ENCODE peak calls at places on chromosomes 4 and X, in six cellular contexts. One of them, this sample, is unnamed.

GRCh38 chrX:1316527-1316926 is 20.1 kb upstream of the IL3RA start:
- DNase-seq in HCT116: no peak
- DNase-seq in K562: no peak
- DNase-seq in HepG2: no peak
- DNase-seq in H1: no peak
- DNase-seq in GM12878: no peak
- DNase-seq in this sample: no peak

GRCh38 chr4:7001271-7001670 is 41.9 kb upstream of the TADA2B start:
- DNase-seq in HCT116: no peak
- DNase-seq in K562: no peak
- DNase-seq in HepG2: no peak
- DNase-seq in H1: no peak
- DNase-seq in GM12878: no peak
- DNase-seq in this sample: no peak

GRCh38 chr4:158809611-158810486 is 41.0 kb downstream of the FNIP2 start:
- DNase-seq in HCT116: peak; percentile 6
- DNase-seq in K562: peak; percentile 36
- DNase-seq in HepG2: no peak
- DNase-seq in H1: no peak
- DNase-seq in GM12878: peak; percentile 89
- DNase-seq in this sample: no peak

GRCh38 chr4:174365018-174365587 is 81.4 kb downstream of the CEP44 start:
- DNase-seq in HCT116: peak; percentile 26
- DNase-seq in K562: peak; percentile 21
- DNase-seq in HepG2: peak; percentile 30
- DNase-seq in H1: no peak
- DNase-seq in GM12878: no peak
- DNase-seq in this sample: peak; percentile 5

GRCh38 chrX:41507899-41508298 is 60.8 kb downstream of the NYX start:
- DNase-seq in HCT116: no peak
- DNase-seq in K562: no peak
- DNase-seq in HepG2: no peak
- DNase-seq in H1: no peak
- DNase-seq in GM12878: no peak
- DNase-seq in this sample: no peak

GRCh38 chr4:47499705-47500104 is 14.6 kb downstream of the ATP10D start:
- DNase-seq in HCT116: no peak
- DNase-seq in K562: no peak
- DNase-seq in HepG2: no peak
- DNase-seq in H1: no peak
- DNase-seq in GM12878: no peak
- DNase-seq in this sample: no peak

GRCh38 chr4:187171731-187172339 is 448.2 kb upstream of the FAT1 start:
- DNase-seq in HCT116: no peak
- DNase-seq in K562: no peak
- DNase-seq in HepG2: no peak
- DNase-seq in H1: no peak
- DNase-seq in GM12878: no peak
- DNase-seq in this sample: no peak

GRCh38 chrX:55159556-55159955 is 60.6 kb upstream of the PAGE5 start:
- DNase-seq in HCT116: no peak
- DNase-seq in K562: no peak
- DNase-seq in HepG2: no peak
- DNase-seq in H1: no peak
- DNase-seq in GM12878: no peak
- DNase-seq in this sample: no peak

GRCh38 chr4:28177641-28178040 is 1317.0 kb downstream of the STIM2 start:
- DNase-seq in HCT116: no peak
- DNase-seq in K562: no peak
- DNase-seq in HepG2: no peak
- DNase-seq in H1: no peak
- DNase-seq in GM12878: no peak
- DNase-seq in this sample: no peak

GRCh38 chr4:113996599-113997177 is 17.2 kb upstream of the ARSJ start:
- DNase-seq in HCT116: no peak
- DNase-seq in K562: no peak
- DNase-seq in HepG2: no peak
- DNase-seq in H1: no peak
- DNase-seq in GM12878: no peak
- DNase-seq in this sample: no peak

GRCh38 chr4:113997206-113997605 is 17.8 kb upstream of the ARSJ start:
- DNase-seq in HCT116: no peak
- DNase-seq in K562: no peak
- DNase-seq in HepG2: no peak
- DNase-seq in H1: no peak
- DNase-seq in GM12878: no peak
- DNase-seq in this sample: no peak

GRCh38 chr4:113998531-113998930 is 19.1 kb upstream of the ARSJ start:
- DNase-seq in HCT116: no peak
- DNase-seq in K562: no peak
- DNase-seq in HepG2: no peak
- DNase-seq in H1: no peak
- DNase-seq in GM12878: no peak
- DNase-seq in this sample: no peak

GRCh38 chr4:113998026-113998425 is 18.6 kb upstream of the ARSJ start:
- DNase-seq in HCT116: no peak
- DNase-seq in K562: no peak
- DNase-seq in HepG2: no peak
- DNase-seq in H1: no peak
- DNase-seq in GM12878: no peak
- DNase-seq in this sample: no peak
- TF ChIP-seq ZNF274 in HCT116: no peak
- TF ChIP-seq ZNF274 in K562: no peak
- TF ChIP-seq ZNF274 in HepG2: no peak
- TF ChIP-seq ZNF274 in H1: no peak
- TF ChIP-seq ZNF274 in GM12878: no peak
- TF ChIP-seq ZNF274 in this sample: no peak

GRCh38 chrX:151510203-151510602 is 53.3 kb upstream of the PASD1 start:
- DNase-seq in HCT116: no peak
- DNase-seq in K562: no peak
- DNase-seq in HepG2: no peak
- DNase-seq in H1: no peak
- DNase-seq in GM12878: no peak
- DNase-seq in this sample: no peak
- H3K4me3 ChIP-seq in HCT116: no peak overlapping the region
- H3K4me3 ChIP-seq in K562: no peak overlapping the region
- H3K4me3 ChIP-seq in HepG2: no peak overlapping the region
- H3K4me3 ChIP-seq in H1: no peak overlapping the region
- H3K4me3 ChIP-seq in GM12878: no peak overlapping the region
- H3K4me3 ChIP-seq in this sample: no peak overlapping the region

GRCh38 chr4:70442474-70442873 is 29.5 kb upstream of the MUC7 start:
- DNase-seq in HCT116: no peak
- DNase-seq in K562: no peak
- DNase-seq in HepG2: no peak
- DNase-seq in H1: no peak
- DNase-seq in GM12878: no peak
- DNase-seq in this sample: no peak

GRCh38 chr4:70449220-70449619 is 22.8 kb upstream of the MUC7 start:
- DNase-seq in HCT116: no peak
- DNase-seq in K562: no peak
- DNase-seq in HepG2: no peak
- DNase-seq in H1: no peak
- DNase-seq in GM12878: peak; percentile 13
- DNase-seq in this sample: no peak

GRCh38 chr4:70443329-70443728 is 28.7 kb upstream of the MUC7 start:
- DNase-seq in HCT116: no peak
- DNase-seq in K562: no peak
- DNase-seq in HepG2: no peak
- DNase-seq in H1: no peak
- DNase-seq in GM12878: no peak
- DNase-seq in this sample: no peak
- H3K9ac ChIP-seq in HCT116: no peak overlapping the region
- H3K9ac ChIP-seq in K562: no peak overlapping the region
- H3K9ac ChIP-seq in HepG2: no peak overlapping the region
- H3K9ac ChIP-seq in H1: no peak overlapping the region
- H3K9ac ChIP-seq in GM12878: no peak overlapping the region
- H3K9ac ChIP-seq in this sample: no peak overlapping the region

DNA sequence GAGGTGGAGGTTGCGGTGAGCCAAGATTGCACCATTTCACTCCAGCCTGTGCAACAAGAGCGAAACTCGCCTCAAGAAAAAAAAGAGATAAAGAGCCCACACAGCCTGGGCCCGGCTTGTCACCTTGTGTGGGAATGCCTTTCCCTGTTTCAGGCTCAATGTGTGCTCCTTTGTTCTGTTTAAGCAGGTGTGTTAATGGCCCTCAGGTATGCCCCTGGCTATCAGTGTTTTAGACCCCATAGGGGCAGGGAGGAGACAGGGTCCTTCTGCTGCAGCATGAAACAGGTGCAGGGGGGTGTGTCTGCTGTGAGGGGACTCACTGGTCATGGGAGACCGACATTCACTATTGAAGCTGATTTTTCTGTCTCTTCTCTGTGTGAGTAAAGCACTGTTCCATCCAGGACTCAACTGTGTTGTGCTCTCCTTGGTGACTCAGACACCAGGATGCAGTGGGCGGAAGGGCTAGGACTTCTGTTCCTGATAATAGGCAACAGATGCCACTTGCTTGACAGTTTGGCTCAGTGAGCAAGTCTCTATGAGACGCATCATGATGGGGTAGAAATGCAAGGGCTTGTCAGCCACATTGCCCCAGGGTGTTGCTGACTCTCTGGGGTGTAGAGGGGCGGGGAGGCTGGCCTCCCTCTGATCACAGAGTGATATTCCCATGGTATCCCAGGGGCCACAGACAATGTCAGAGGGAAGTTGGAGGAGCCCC is 15.6 kb upstream of the LAP3 start:
- DNase-seq in HCT116: no peak
- DNase-seq in K562: no peak
- DNase-seq in HepG2: no peak
- DNase-seq in H1: no peak
- DNase-seq in GM12878: no peak
- DNase-seq in this sample: no peak
- TF ChIP-seq ZNF274 in HCT116: no peak
- TF ChIP-seq ZNF274 in K562: no peak
- TF ChIP-seq ZNF274 in HepG2: no peak
- TF ChIP-seq ZNF274 in H1: no peak
- TF ChIP-seq ZNF274 in GM12878: no peak
- TF ChIP-seq ZNF274 in this sample: no peak

GRCh38 chrX:143757887-143758286 is 37.3 kb upstream of the SPANXN2 start:
- DNase-seq in HCT116: no peak
- DNase-seq in K562: no peak
- DNase-seq in HepG2: no peak
- DNase-seq in H1: no peak
- DNase-seq in GM12878: no peak
- DNase-seq in this sample: no peak
- H3K4me3 ChIP-seq in HCT116: no peak overlapping the region
- H3K4me3 ChIP-seq in K562: no peak overlapping the region
- H3K4me3 ChIP-seq in HepG2: no peak overlapping the region
- H3K4me3 ChIP-seq in H1: peak overlapping the region; percentile 37
- H3K4me3 ChIP-seq in GM12878: no peak overlapping the region
- H3K4me3 ChIP-seq in this sample: no peak overlapping the region

GRCh38 chrX:39818750-39819149 is 279.0 kb downstream of the BCOR start:
- DNase-seq in HCT116: no peak
- DNase-seq in K562: peak; percentile 20
- DNase-seq in HepG2: no peak
- DNase-seq in H1: no peak
- DNase-seq in GM12878: no peak
- DNase-seq in this sample: no peak

GRCh38 chrX:39814391-39814790 is 283.4 kb downstream of the BCOR start:
- DNase-seq in HCT116: peak; percentile 15
- DNase-seq in K562: peak; percentile 34
- DNase-seq in HepG2: no peak
- DNase-seq in H1: no peak
- DNase-seq in GM12878: no peak
- DNase-seq in this sample: no peak

GRCh38 chrX:39818071-39818470 is 279.7 kb downstream of the BCOR start:
- DNase-seq in HCT116: no peak
- DNase-seq in K562: no peak
- DNase-seq in HepG2: no peak
- DNase-seq in H1: no peak
- DNase-seq in GM12878: no peak
- DNase-seq in this sample: no peak

GRCh38 chrX:39815621-39816020 is 282.1 kb downstream of the BCOR start:
- DNase-seq in HCT116: no peak
- DNase-seq in K562: peak; percentile 57
- DNase-seq in HepG2: no peak
- DNase-seq in H1: no peak
- DNase-seq in GM12878: no peak
- DNase-seq in this sample: no peak

DNA sequence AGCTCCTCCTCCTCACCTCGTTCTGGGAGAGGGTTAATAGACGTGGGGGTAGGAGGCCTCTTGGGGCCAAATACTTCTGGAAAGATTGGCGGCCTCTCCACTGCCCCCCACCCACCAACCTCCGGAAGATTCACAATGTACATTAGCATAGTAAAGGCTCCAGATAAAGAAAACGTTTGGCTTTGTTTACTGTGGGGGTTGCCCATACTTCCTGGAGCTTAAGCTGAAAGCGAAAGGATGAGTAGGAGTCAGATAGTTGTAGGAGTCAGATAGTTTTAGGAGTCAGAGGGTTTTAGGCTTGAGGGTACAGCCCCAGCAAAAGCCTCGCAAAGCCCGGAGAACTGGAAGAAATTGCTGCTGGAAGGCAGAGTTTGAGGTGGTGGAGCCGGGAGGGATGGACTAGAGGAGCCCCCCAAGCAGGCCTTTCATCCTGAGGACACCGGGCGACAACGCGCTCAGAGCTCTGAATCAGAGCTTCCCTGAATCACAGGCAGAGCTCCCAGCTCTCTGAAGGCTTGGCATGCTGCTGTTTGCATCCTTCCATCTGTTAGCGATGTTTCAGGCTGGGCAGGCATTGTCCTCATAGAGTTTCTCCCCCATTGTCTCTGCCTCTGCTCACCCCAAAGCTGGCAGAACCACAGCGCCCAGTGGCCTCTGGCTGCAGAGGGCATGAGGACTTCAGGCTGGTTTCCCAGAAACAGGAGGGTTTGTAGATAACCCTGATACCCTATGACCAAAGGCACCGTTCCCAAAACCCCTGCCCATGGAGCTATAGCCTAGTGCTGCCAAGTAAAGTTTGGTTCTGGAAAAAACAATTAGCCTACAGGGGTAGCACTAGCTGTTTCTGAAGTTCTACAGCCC is 280.7 kb downstream of the BCOR start:
- DNase-seq in HCT116: no peak
- DNase-seq in K562: peak; percentile 34
- DNase-seq in HepG2: no peak
- DNase-seq in H1: peak; percentile 50
- DNase-seq in GM12878: no peak
- DNase-seq in this sample: peak; percentile 91
- H3K9ac ChIP-seq in HCT116: no peak overlapping the region
- H3K9ac ChIP-seq in K562: no peak overlapping the region
- H3K9ac ChIP-seq in HepG2: no peak overlapping the region
- H3K9ac ChIP-seq in H1: peak overlapping the region; percentile 40
- H3K9ac ChIP-seq in GM12878: no peak overlapping the region
- H3K9ac ChIP-seq in this sample: peak overlapping the region; percentile 79

DNA sequence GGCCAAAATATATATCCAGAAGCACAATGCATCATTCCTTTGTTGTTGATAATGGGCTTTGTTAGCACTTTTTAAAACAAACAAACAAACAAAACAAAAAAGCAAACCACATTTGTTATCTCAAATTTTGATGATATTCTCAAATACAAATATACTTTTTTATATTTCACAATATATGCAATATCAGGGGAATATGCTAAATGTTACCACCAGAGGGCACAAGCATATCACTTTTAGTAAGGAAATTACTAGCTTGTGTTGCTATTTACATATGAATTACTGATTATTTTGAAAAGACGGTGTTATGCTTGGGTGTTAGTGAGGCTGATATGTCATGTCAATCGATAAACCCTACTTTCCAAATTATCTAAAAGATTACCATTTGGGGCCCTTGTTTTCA is 29.1 kb downstream of the RIPPLY1 start:
- DNase-seq in HCT116: no peak
- DNase-seq in K562: peak; percentile 11
- DNase-seq in HepG2: peak; percentile 4
- DNase-seq in H1: no peak
- DNase-seq in GM12878: no peak
- DNase-seq in this sample: no peak
- TF ChIP-seq ZNF274 in HCT116: no peak
- TF ChIP-seq ZNF274 in K562: no peak
- TF ChIP-seq ZNF274 in HepG2: no peak
- TF ChIP-seq ZNF274 in H1: no peak
- TF ChIP-seq ZNF274 in GM12878: no peak
- TF ChIP-seq ZNF274 in this sample: no peak

This sample was measured in NT2/D1.